ENCODE peak calls at places on chromosomes 6 and 20, in seven cellular contexts. M, Z, A, R, K, G and N are unnamed samples.

GRCh38 chr6:162887981-162888689 is 160.4 kb downstream of the PACRG start:
- DNase-seq in Z (peak), A (no peak), G (no peak), K (no peak), M (no peak), R (no peak), N (no peak)

GRCh38 chr6:27503436-27504030 is 30.6 kb upstream of the ZNF184 start:
- DNase-seq in Z (peak), R (peak), A (peak), K (peak), G (no peak), M (peak), N (peak)

GRCh38 chr6:39937686-39938333 is 3.5 kb upstream of the MOCS1 start:
- DNase-seq in Z (no peak), K (no peak), G (no peak), M (no peak), R (no peak), A (no peak), N (no peak)

GRCh38 chr6:134830945-134831344 is 119.0 kb downstream of the ALDH8A1 start:
- DNase-seq in R (no peak), A (no peak), G (no peak), M (no peak), K (no peak), Z (no peak), N (no peak)

GRCh38 chr6:24332306-24332705 is 25.6 kb downstream of the DCDC2 start:
- DNase-seq in Z (no peak), M (no peak), K (no peak), R (no peak), G (no peak), A (no peak), N (no peak)

GRCh38 chr20:7144464-7144863 is 377.0 kb downstream of the BMP2 start:
- DNase-seq in A (no peak), R (no peak), Z (no peak), G (no peak), M (no peak), K (no peak), N (no peak)

GRCh38 chr6:82521369-82521768 is 157.8 kb downstream of the TPBG start:
- DNase-seq in Z (no peak), G (no peak), M (no peak), R (no peak), K (no peak), A (no peak), N (no peak)

GRCh38 chr20:2806351-2806701 is 5.9 kb upstream of the CPXM1 start:
- DNase-seq in Z (peak), M (no peak), G (no peak), A (no peak), R (no peak), K (no peak), N (no peak)

GRCh38 chr6:146875927-146876270 is 277.1 kb downstream of the ADGB start:
- DNase-seq in M (no peak), G (no peak), Z (no peak), A (no peak), K (no peak), R (no peak), N (no peak)

GRCh38 chr6:146874278-146875018 is 275.7 kb downstream of the ADGB start:
- DNase-seq in Z (no peak), K (no peak), G (no peak), M (no peak), R (no peak), A (no peak), N (no peak)

GRCh38 chr6:146870765-146871164 is 272.0 kb downstream of the ADGB start:
- DNase-seq in K (no peak), M (no peak), R (no peak), G (no peak), Z (no peak), A (no peak), N (no peak)

GRCh38 chr6:146868671-146869209 is 270.0 kb downstream of the ADGB start:
- DNase-seq in K (no peak), R (no peak), A (no peak), M (no peak), Z (no peak), G (no peak), N (no peak)

GRCh38 chr6:146871613-146872465 is 273.1 kb downstream of the ADGB start:
- DNase-seq in A (no peak), K (no peak), G (no peak), Z (no peak), R (peak), M (no peak), N (no peak)
- TF ChIP-seq EP300 in A (no peak), K (no peak), G (no peak), Z (no peak), R (peak), M (no peak), N (no peak)

GRCh38 chr6:45003400-45003799 is 324.7 kb upstream of the RUNX2 start:
- DNase-seq in G (no peak), R (no peak), M (no peak), K (no peak), Z (no peak), A (no peak), N (no peak)

GRCh38 chr6:45006893-45007292 is 321.2 kb upstream of the RUNX2 start:
- DNase-seq in G (no peak), K (no peak), A (no peak), Z (no peak), R (no peak), M (no peak), N (no peak)

GRCh38 chr6:45002390-45002789 is 325.7 kb upstream of the RUNX2 start:
- DNase-seq in Z (no peak), A (no peak), G (no peak), K (no peak), R (no peak), M (no peak), N (no peak)

GRCh38 chr6:45001663-45002062 is 326.5 kb upstream of the RUNX2 start:
- DNase-seq in A (no peak), G (no peak), R (no peak), Z (no peak), M (no peak), K (no peak), N (no peak)

GRCh38 chr6:45003961-45004360 is 324.2 kb upstream of the RUNX2 start:
- DNase-seq in M (no peak), G (no peak), R (no peak), A (no peak), K (no peak), Z (no peak), N (no peak)
- TF ChIP-seq EP300 in M (no peak), G (no peak), R (no peak), A (no peak), K (no peak), Z (no peak), N (no peak)

GRCh38 chr20:14667241-14667640 is 329.8 kb upstream of the FLRT3 start:
- DNase-seq in K (no peak), G (no peak), M (no peak), A (no peak), Z (no peak), R (no peak), N (no peak)
- TF ChIP-seq EP300 in K (no peak), G (no peak), M (no peak), A (no peak), Z (no peak), R (no peak), N (no peak)

GRCh38 chr6:92231220-92231701 is 1188.1 kb downstream of the EPHA7 start:
- DNase-seq in Z (no peak), G (no peak), M (no peak), A (no peak), K (no peak), R (no peak), N (no peak)
- TF ChIP-seq EP300 in Z (no peak), G (no peak), M (no peak), A (no peak), K (no peak), R (no peak), N (no peak)

GRCh38 chr6:148044921-148045320 is 297.7 kb upstream of the SASH1 start:
- DNase-seq in M (no peak), Z (no peak), G (no peak), A (no peak), R (no peak), K (no peak), N (no peak)

GRCh38 chr6:148044261-148044731 is 298.3 kb upstream of the SASH1 start:
- DNase-seq in K (no peak), Z (no peak), R (no peak), M (no peak), G (no peak), A (no peak), N (no peak)
- TF ChIP-seq EP300 in K (no peak), Z (no peak), R (no peak), M (no peak), G (no peak), A (no peak), N (no peak)

GRCh38 chr6:125951323-125951722 is 5.2 kb upstream of the HINT3 start:
- DNase-seq in A (no peak), K (no peak), Z (no peak), M (no peak), R (no peak), G (no peak), N (no peak)
- TF ChIP-seq EP300 in A (no peak), K (no peak), Z (no peak), M (no peak), R (no peak), G (no peak), N (no peak)

GRCh38 chr20:45339084-45339483 is 9.1 kb downstream of the SDC4 start:
- DNase-seq in K (no peak), M (no peak), G (no peak), A (peak), R (no peak), Z (peak), N (no peak)

GRCh38 chr20:45338121-45339030 is 9.8 kb downstream of the SDC4 start:
- DNase-seq in K (no peak), M (no peak), R (no peak), G (no peak), Z (no peak), A (no peak), N (no peak)

GRCh38 chr20:45337367-45338120 is 10.7 kb downstream of the SDC4 start:
- DNase-seq in R (no peak), M (no peak), G (no peak), K (peak), A (peak), Z (peak), N (no peak)

GRCh38 chr20:45339799-45340198 is 8.4 kb downstream of the SDC4 start:
- DNase-seq in R (no peak), A (no peak), Z (no peak), G (no peak), K (no peak), M (no peak), N (no peak)

GRCh38 chr20:45336530-45337366 is 11.5 kb downstream of the SDC4 start:
- DNase-seq in M (no peak), G (peak), Z (peak), A (peak), R (no peak), K (no peak), N (no peak)
- TF ChIP-seq EP300 in M (no peak), G (no peak), Z (peak), A (no peak), R (no peak), K (no peak), N (no peak)

DNA sequence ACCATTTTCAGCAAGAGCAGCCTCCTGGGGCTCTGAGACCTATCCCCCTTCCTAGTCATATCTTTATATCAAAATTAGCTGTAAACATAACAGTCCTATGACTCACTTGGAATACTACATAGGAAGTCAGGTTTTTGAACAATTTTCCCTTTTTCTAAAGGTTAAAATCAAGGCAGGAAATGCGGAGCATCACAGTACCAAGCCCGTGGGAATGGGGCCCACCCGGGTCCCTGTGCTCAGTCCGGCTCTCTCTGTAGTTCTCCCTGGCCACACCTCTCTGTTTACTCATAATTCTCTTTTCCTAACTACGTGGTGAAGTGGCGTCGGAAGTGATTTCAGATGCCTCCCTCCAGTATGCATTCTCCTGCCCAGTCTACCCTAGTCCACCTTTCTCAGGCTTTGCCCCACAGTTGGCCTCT is 109.7 kb upstream of the TMEM170B start:
- DNase-seq in R (no peak), G (no peak), Z (no peak), A (no peak), K (no peak), M (no peak), N (no peak)
- TF ChIP-seq EP300 in R (no peak), G (no peak), Z (no peak), A (no peak), K (no peak), M (no peak), N (no peak)